ENCODE peak calls at places on chromosomes 5 and 9, in four cellular contexts. X is transverse colon, K is stomach, C is right lobe of liver. Y is an unnamed sample. For H3K36me3, the result is how much of the 10 kb centered on the place peaks cover.

GRCh38 chr9:4262735-4263141 is 37.1 kb downstream of the GLIS3 start:
- DNase-seq in X (no peak), K (no peak), C (no peak), Y (no peak)

GRCh38 chr5:94243612-94244011 is 374.8 kb downstream of the KIAA0825 start:
- DNase-seq in X (no peak), K (no peak), C (no peak), Y (no peak)

GRCh38 chr5:141753971-141754713 is 72.1 kb upstream of the ARAP3 start:
- DNase-seq in X (no peak), K (peak), C (no peak), Y (no peak)

GRCh38 chr5:178289438-178289837 is 56.8 kb upstream of the PHYKPL start:
- DNase-seq in X (no peak), K (no peak), C (peak), Y (no peak)

GRCh38 chr9:20356392-20357206 is 265.7 kb downstream of the MLLT3 start:
- DNase-seq in X (peak), K (peak), C (peak), Y (no peak)

GRCh38 chr5:149471406-149472183 is 79.6 kb downstream of the CSNK1A1 start:
- DNase-seq in X (peak), K (peak), C (no peak), Y (no peak)

GRCh38 chr9:26292943-26293342 is 599.7 kb downstream of the CAAP1 start:
- DNase-seq in X (no peak), K (no peak), C (no peak), Y (no peak)

GRCh38 chr5:119275873-119276214 is 80.0 kb upstream of the TNFAIP8 start:
- DNase-seq in X (peak), K (no peak), C (no peak), Y (no peak)

GRCh38 chr9:127877566-127877998 is at the start of gene AK1:
- DNase-seq in X (peak), K (peak), C (peak), Y (no peak)

GRCh38 chr9:133101356-133102189 is 19.5 kb downstream of the RALGDS start:
- DNase-seq in X (no peak), K (no peak), C (peak), Y (no peak)

GRCh38 chr9:133102190-133103021 is 18.6 kb downstream of the RALGDS start:
- DNase-seq in X (no peak), K (peak), C (peak), Y (no peak)

GRCh38 chr9:133099726-133100517 is 21.1 kb downstream of the RALGDS start:
- DNase-seq in X (no peak), K (no peak), C (peak), Y (no peak)

GRCh38 chr9:133098871-133099270 is 22.2 kb downstream of the RALGDS start:
- DNase-seq in X (no peak), K (no peak), C (peak), Y (no peak)

DNA sequence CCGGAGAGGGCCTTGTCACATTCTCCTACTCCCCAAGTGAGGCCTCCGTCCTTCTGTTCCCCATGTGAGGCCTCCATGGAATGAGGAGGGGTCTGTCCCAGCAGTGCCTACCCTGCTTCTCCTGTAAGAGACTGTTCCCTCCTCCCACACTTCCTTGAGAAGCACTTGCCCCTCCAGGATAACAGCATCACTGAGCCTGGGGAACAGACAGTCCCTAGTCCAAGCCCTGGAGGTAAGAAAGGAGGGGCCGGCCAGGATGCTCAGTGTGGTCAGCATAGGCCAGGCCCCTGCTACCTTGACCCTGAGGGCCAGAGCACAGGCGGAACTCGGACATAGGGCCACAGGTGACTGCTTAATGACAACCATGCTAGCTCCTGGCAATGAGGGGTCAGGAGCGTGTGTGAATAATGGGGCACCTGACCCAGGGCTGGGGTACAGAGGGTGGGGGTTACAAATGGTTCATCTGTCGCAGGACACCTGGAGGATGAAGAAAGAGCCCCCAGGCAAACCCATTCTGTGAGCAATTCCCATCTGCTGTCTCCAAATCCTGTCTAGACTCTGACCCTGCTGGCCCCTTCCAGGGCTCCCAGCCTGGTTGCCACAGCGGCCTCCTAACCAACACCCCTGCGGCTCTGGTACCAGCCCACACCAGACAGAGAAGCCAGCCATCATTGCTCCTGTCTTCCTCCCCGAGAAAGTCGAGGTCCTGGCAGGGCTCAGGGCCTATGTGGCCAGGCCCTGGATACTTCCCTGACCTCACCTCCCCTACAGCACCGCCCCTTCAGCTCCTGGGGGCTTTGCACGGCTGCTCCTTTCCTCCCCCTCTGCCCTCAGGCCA is 20.3 kb downstream of the RALGDS start:
- DNase-seq in X (no peak), K (no peak), C (peak), Y (no peak)
- H3K36me3 ChIP-seq in X (under half), K (half or more), C (under half), Y (half or more)

GRCh38 chr5:132662925-132663770 is 5.2 kb downstream of the IL13 start:
- DNase-seq in X (no peak), K (peak), C (no peak), Y (no peak)

GRCh38 chr5:132663771-132664695 is 6.1 kb downstream of the IL13 start:
- DNase-seq in X (no peak), K (peak), C (no peak), Y (no peak)

GRCh38 chr5:132661231-132662003 is 3.4 kb downstream of the IL13 start:
- DNase-seq in X (no peak), K (peak), C (no peak), Y (peak)

GRCh38 chr5:132659598-132660493 is 1.9 kb downstream of the IL13 start:
- DNase-seq in X (no peak), K (no peak), C (no peak), Y (no peak)

DNA sequence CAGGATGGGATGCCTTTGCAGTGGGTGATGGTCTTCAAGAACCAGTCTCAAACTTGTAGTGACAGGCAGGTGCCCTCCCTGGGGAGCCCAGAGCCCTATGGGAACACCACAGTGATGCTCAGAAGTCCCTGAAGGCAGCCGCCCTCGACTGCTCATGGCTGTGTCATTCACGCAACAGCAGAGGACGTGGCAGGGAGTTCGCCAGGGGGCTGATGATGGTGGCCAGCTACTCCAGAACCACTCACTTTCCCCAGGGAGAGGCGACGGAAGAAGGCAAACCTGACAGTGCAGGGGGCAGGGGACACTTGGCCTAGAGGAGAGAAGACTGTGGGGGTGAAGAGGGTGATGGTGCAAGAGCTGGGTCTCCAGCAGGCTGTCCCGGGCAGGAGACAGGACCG is 4.0 kb downstream of the IL13 start:
- DNase-seq in X (no peak), K (peak), C (no peak), Y (no peak)
- TF ChIP-seq POLR2A in X (no peak), K (no peak), C (no peak), Y (no peak)

GRCh38 chr5:173318338-173318737 is 9.9 kb downstream of the STC2 start:
- DNase-seq in X (no peak), K (no peak), C (no peak), Y (no peak)
- H3K36me3 ChIP-seq in X (under half), K (under half), C (under half), Y (under half)

GRCh38 chr9:124010303-124010664 is 1.3 kb upstream of the LHX2 start:
- DNase-seq in X (no peak), K (no peak), C (no peak), Y (no peak)

GRCh38 chr9:124009835-124010226 is 1.7 kb upstream of the LHX2 start:
- DNase-seq in X (no peak), K (no peak), C (no peak), Y (no peak)

GRCh38 chr9:124010665-124011321 is 775 bp upstream of the LHX2 start:
- DNase-seq in X (no peak), K (no peak), C (peak), Y (no peak)

GRCh38 chr9:124012368-124013262 is 1.0 kb downstream of the LHX2 start:
- DNase-seq in X (no peak), K (no peak), C (peak), Y (no peak)

GRCh38 chr9:124011460-124012301 is at the start of gene LHX2:
- DNase-seq in X (peak), K (peak), C (peak), Y (no peak)
- TF ChIP-seq POLR2A in X (no peak), K (no peak), C (no peak), Y (no peak)

GRCh38 chr9:92660266-92660665 is 9.7 kb downstream of the IPPK start:
- DNase-seq in X (no peak), K (no peak), C (no peak), Y (no peak)
- H3K36me3 ChIP-seq in X (under half), K (under half), C (under half), Y (under half)

DNA sequence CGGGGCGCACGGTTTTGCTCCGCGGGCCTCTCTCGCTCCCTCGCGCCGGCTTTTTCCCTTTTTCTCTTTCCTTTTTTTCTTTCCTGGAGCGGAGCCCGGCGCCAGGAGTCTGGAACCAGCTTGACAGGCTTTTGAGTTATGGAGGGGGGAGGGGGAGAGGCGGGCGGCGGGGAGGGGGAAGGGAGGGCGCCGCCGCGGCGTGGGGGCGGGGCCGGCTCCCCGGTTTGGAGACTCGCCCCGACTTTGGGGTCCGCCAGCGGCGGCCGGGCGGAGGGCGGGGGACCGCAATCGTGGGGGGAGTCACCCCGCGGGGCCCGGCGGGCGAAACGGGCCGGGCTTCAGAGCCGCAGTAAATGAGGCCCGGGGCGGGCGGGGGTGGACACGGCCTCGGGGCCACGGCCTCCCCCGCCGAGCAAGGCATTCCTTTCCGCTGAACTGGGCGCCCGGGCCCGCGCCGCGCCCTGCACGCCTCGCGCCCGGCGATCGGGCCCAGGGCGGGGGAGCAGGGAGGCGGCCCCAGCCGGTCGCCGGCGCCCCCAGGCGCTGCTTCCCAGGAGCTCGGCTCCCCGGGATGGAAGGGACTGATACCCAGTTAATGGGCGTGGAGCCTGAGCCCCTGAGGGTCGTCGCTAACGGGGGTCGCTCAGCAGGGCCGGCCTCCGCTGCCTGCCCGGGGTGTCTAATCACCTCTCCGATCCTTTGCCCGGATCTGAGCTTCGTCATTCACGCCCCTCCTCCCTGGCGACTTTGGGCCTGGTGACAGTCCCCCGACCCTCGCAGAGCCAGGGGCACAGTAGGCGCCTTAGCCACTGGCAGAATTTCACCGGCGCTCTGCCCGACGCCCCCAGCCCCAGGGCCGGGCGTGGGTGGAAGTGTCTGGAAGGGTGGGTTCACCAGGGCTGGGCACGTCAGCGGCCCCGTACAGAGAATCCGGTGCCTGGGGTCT is 138.1 kb downstream of the C9orf50 start:
- DNase-seq in X (peak), K (peak), C (peak), Y (no peak)
- TF ChIP-seq POLR2A in X (peak), K (no peak), C (peak), Y (no peak)

GRCh38 chr5:134043793-134044525 is 39.2 kb upstream of the VDAC1 start:
- DNase-seq in X (no peak), K (no peak), C (no peak), Y (no peak)

GRCh38 chr5:134041570-134042411 is 37.0 kb upstream of the VDAC1 start:
- DNase-seq in X (no peak), K (no peak), C (no peak), Y (no peak)

GRCh38 chr5:134048864-134049263 is 44.1 kb upstream of the VDAC1 start:
- DNase-seq in X (no peak), K (no peak), C (no peak), Y (no peak)

GRCh38 chr5:134046801-134047707 is 42.3 kb upstream of the VDAC1 start:
- DNase-seq in X (no peak), K (no peak), C (no peak), Y (no peak)

DNA sequence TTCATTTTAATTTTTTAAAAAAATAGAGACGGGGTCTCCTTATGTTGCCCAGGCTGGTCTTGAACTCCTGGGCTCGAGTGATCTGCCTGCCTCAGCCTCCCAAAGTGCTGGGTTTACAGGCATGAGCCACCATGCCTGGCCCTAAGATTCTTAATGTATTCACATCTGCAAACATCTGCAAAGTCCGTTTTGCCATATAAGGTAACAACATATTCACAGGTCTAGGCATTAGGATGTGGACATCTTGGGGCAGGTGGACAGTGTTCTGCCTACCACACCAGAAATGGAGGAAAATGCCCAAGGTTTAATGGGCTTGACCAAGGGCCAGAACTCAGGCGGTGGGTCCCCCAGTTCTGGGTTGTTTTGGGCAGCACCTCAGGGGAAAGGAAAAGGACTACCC is 41.6 kb upstream of the VDAC1 start:
- DNase-seq in X (no peak), K (no peak), C (no peak), Y (no peak)
- H3K36me3 ChIP-seq in X (under half), K (under half), C (under half), Y (under half)

GRCh38 chr9:35161713-35162604 is at the start of gene UNC13B:
- DNase-seq in X (peak), K (peak), C (peak), Y (peak)
- TF ChIP-seq POLR2A in X (peak), K (no peak), C (peak), Y (peak)

GRCh38 chr9:114278356-114278755 is 44.5 kb upstream of the ORM1 start:
- DNase-seq in X (no peak), K (no peak), C (no peak), Y (no peak)
- H3K36me3 ChIP-seq in X (under half), K (under half), C (under half), Y (under half)

Y was measured in vagina.